ENCODE peak calls at places on chromosomes 1 and 21, in seven cellular contexts. W is left ventricle myocardium inferior, E is stomach, N is esophagus squamous epithelium, S is dorsolateral prefrontal cortex, F is body of pancreas, B is pancreas. V is an unnamed sample.

GRCh38 chr21:35933466-35933865 is 126.9 kb downstream of the SETD4 start:
- DNase-seq in F (peak; percentile 69), B (peak; percentile 29), S (no peak), N (no peak), W (peak; percentile 43), E (no peak), V (peak; percentile 78)

GRCh38 chr1:230108580-230108979 is 41.5 kb downstream of the GALNT2 start:
- DNase-seq in S (no peak), N (no peak), E (no peak), B (no peak), W (no peak), F (no peak), V (no peak)

GRCh38 chr21:21003701-21004100 is 5.5 kb downstream of the NCAM2 start:
- DNase-seq in N (no peak), S (no peak), B (no peak), E (no peak), W (no peak), F (no peak), V (no peak)

GRCh38 chr1:57411262-57411661 is 12.6 kb downstream of the DAB1 start:
- DNase-seq in N (no peak), B (no peak), F (no peak), E (no peak), S (no peak), W (no peak), V (no peak)

GRCh38 chr1:183432548-183432875 is 14.3 kb upstream of the NMNAT2 start:
- DNase-seq in N (no peak), W (no peak), S (no peak), F (no peak), B (no peak), E (no peak), V (no peak)

GRCh38 chr1:240046000-240046399 is 45.7 kb upstream of the FMN2 start:
- DNase-seq in N (no peak), S (no peak), F (no peak), W (no peak), B (no peak), E (no peak), V (no peak)

GRCh38 chr1:229973297-229973612 is 93.8 kb upstream of the GALNT2 start:
- DNase-seq in N (no peak), S (no peak), W (no peak), B (no peak), F (no peak), E (no peak), V (no peak)

GRCh38 chr1:116020668-116021272 is 44.5 kb downstream of the SLC22A15 start:
- DNase-seq in S (peak; percentile 83), B (peak; percentile 33), N (no peak), E (peak; percentile 57), W (peak; percentile 40), F (peak; percentile 67), V (no peak)

GRCh38 chr1:53480678-53481077 is 21.5 kb downstream of the DMRTB1 start:
- DNase-seq in B (no peak), W (no peak), E (no peak), S (no peak), N (no peak), F (no peak), V (no peak)

GRCh38 chr1:185317886-185318310 is 855 bp upstream of the IVNS1ABP start:
- DNase-seq in S (no peak), B (peak; percentile 59), W (no peak), N (peak; percentile 21), E (peak; percentile 55), F (peak; percentile 66), V (peak; percentile 72)

GRCh38 chr1:221856188-221857093 is 114.6 kb upstream of the DUSP10 start:
- DNase-seq in E (no peak), B (no peak), F (no peak), S (no peak), N (no peak), W (no peak), V (no peak)

GRCh38 chr1:206508956-206509355 is 1.6 kb downstream of the RASSF5 start:
- DNase-seq in B (no peak), W (no peak), S (no peak), E (peak; percentile 48), F (peak; percentile 42), N (no peak), V (no peak)

GRCh38 chr21:38861989-38862683 is 56.4 kb downstream of the ETS2 start:
- DNase-seq in N (no peak), S (no peak), B (no peak), E (no peak), F (no peak), W (no peak), V (no peak)

GRCh38 chr1:100344774-100345173 is 7.5 kb upstream of the CDC14A start:
- DNase-seq in F (no peak), N (no peak), B (no peak), S (no peak), W (no peak), E (no peak), V (no peak)

GRCh38 chr1:210234254-210234747 is 1.7 kb downstream of the SERTAD4 start:
- DNase-seq in B (no peak), S (no peak), W (no peak), N (no peak), E (no peak), F (no peak), V (no peak)

GRCh38 chr1:103523346-103523745 is 2.2 kb upstream of the RNPC3 start:
- DNase-seq in W (no peak), F (no peak), B (no peak), N (no peak), S (no peak), E (no peak), V (no peak)

GRCh38 chr1:243917177-243917862 is 67.3 kb upstream of the AKT3 start:
- DNase-seq in S (peak; percentile 39), F (peak; percentile 27), B (no peak), W (peak; percentile 21), E (no peak), N (no peak), V (no peak)

GRCh38 chr1:180234369-180235076 is 4.5 kb downstream of the LHX4 start:
- DNase-seq in S (no peak), N (no peak), E (no peak), B (no peak), F (no peak), W (no peak), V (no peak)

GRCh38 chr1:206563367-206563953 is 48.8 kb downstream of the EIF2D start:
- DNase-seq in B (no peak), N (no peak), E (no peak), W (no peak), S (no peak), F (no peak), V (no peak)

GRCh38 chr1:193211539-193211938 is 25.1 kb upstream of the B3GALT2 start:
- DNase-seq in B (no peak), F (no peak), W (no peak), E (no peak), S (no peak), N (no peak), V (no peak)

GRCh38 chr1:180912211-180912800 is 391 bp upstream of the KIAA1614 start:
- DNase-seq in B (no peak), E (no peak), N (no peak), S (peak; percentile 22), F (no peak), W (no peak), V (peak; percentile 72)

DNA sequence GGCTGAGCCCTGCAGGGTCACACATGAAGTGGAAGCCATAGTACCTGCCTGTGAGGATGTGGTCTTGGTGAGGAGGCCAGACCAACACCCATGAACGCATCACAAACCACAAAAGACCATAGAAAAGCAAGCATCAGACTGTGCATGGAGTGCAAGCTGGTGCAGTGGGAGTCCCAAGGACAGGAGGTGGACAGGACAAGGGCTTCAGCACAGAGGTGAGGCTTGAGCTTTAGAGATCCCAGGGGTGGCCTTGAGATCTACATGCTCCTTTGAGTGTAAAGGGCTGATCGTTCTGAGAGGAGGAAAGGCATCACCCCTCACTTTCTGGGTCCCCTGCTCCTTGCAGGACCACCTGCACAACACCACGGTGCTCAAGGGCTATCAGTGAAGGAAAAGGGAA is 111.9 kb upstream of the F3 start:
- DNase-seq in E (no peak), N (no peak), B (no peak), S (no peak), F (no peak), W (no peak), V (no peak)
- H3K27ac ChIP-seq in E (no peak overlapping the region), N (no peak overlapping the region), B (no peak overlapping the region), S (no peak overlapping the region), F (peak overlapping the region; percentile 53), W (peak overlapping the region; percentile 75), V (no peak overlapping the region)

DNA sequence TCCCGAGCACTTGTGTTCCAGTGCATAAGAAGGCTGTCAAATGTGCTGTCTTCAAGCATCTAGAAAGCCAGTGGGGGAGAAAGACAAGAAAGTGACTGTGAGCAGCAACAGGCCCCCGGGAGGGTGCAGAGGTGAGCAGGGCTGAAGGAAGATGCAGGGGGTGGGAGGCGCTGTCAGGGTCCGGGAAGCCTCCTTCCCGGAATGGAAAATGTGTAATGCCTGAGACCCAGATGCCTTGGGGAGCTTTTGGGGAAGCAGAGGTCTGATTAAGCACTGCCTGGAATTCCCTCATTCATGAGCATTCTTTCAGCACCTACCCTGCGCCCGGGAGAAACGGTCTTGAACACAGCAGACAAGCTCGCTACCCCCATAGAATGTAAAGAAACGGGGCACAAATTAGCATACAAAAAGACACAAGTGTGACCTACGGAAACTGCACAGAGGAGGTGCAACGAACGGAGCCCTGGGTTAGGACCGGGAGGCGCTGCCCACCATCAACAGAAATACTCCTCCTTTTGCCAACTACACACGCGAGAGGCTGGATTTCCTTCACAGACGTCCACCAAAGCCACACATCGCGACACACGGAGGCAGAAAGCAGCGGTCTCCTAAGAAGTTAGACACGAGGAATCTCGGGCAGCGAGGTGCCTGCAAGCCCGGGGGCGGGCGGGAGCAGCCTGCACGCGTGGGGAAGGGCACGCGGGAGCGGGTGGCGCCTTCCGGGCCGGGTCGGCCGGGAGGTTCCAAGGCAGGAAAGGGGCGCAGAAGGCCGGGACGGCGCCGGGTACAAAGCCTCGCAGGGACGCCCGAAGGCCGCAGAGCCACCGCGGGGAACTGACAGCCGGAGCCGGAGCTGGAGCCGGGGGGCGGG is 1.1 kb downstream of the NPHP4 start:
- DNase-seq in E (peak; percentile 35), B (peak; percentile 45), N (no peak), F (peak; percentile 31), S (no peak), W (no peak), V (no peak)
- TF ChIP-seq CTCF in E (no peak), B (no peak), N (no peak), F (no peak), S (no peak), W (no peak), V (no peak)

GRCh38 chr1:35029756-35030155 is 2.0 kb downstream of the ZMYM6 start:
- DNase-seq in N (no peak), W (no peak), F (no peak), S (no peak), B (no peak), E (no peak), V (no peak)
- H3K4me3 ChIP-seq in N (no peak overlapping the region), W (peak overlapping the region; percentile 83), F (no peak overlapping the region), S (peak overlapping the region; percentile 87), B (no peak overlapping the region), E (no peak overlapping the region), V (peak overlapping the region; percentile 87)

DNA sequence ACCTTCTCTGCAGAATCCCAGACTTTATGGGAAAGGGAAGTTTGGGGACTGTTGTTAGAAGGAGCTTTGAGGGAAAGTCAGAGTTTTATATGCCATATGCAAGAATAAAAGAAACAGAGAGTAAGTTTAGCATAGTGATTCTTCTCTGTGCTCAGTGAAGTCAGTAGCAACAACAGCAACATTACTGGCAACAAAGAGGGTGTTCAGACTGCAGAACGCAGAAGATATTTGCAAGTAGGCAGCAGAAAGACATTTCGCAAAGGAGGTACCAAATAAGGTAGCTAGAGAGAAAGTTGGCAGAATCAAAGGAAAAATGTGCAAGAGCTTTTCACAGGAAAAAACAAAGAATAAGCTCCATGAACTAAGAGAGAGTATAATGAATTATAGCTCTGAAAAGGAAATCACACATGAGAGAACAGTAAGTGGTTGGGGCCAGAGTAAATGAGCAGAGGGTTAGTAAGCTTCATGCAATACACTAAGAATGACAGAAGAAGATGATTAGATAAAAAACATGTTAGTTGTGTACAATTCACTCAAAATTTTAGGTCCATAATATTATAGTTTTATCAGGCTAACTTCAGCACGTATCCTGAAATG is 98.1 kb downstream of the NEGR1 start:
- DNase-seq in B (no peak), E (no peak), N (no peak), W (no peak), S (no peak), F (no peak), V (no peak)
- H3K27ac ChIP-seq in B (no peak overlapping the region), E (no peak overlapping the region), N (no peak overlapping the region), W (peak overlapping the region; percentile 10), S (no peak overlapping the region), F (no peak overlapping the region), V (no peak overlapping the region)